ENCODE peak calls at places on chromosomes 2 and 18, in eight cellular contexts. One of them, this sample, is unnamed.

GRCh38 chr2:120710256-120710655 is 25.4 kb upstream of the GLI2 start:
- DNase-seq in GM06990: no peak
- DNase-seq in tibial artery: no peak
- DNase-seq in foreskin melanocyte: no peak
- DNase-seq in NCI-H2081: no peak
- DNase-seq in activated T-helper 1 cell treated with anti-CD3 and anti-CD28 coated beads, Interleukin-2, amount 50 U/mL, for 16 hours: no peak
- DNase-seq in neural crest cell: no peak
- DNase-seq in NB4: no peak
- DNase-seq in this sample: no peak

GRCh38 chr2:47654790-47655562 is 128.0 kb upstream of the MSH6 start:
- DNase-seq in GM06990: peak; percentile 62
- DNase-seq in tibial artery: no peak
- DNase-seq in foreskin melanocyte: no peak
- DNase-seq in NCI-H2081: no peak
- DNase-seq in activated T-helper 1 cell treated with anti-CD3 and anti-CD28 coated beads, Interleukin-2, amount 50 U/mL, for 16 hours: no peak
- DNase-seq in neural crest cell: no peak
- DNase-seq in NB4: no peak
- DNase-seq in this sample: no peak

GRCh38 chr2:86011449-86011941 is 94.2 kb downstream of the POLR1A start:
- DNase-seq in GM06990: no peak
- DNase-seq in tibial artery: peak; percentile 41
- DNase-seq in foreskin melanocyte: no peak
- DNase-seq in NCI-H2081: no peak
- DNase-seq in activated T-helper 1 cell treated with anti-CD3 and anti-CD28 coated beads, Interleukin-2, amount 50 U/mL, for 16 hours: no peak
- DNase-seq in neural crest cell: no peak
- DNase-seq in NB4: no peak
- DNase-seq in this sample: no peak

GRCh38 chr2:36965196-36965595 is 1.1 kb downstream of the STRN start:
- DNase-seq in GM06990: no peak
- DNase-seq in tibial artery: no peak
- DNase-seq in foreskin melanocyte: no peak
- DNase-seq in NCI-H2081: no peak
- DNase-seq in activated T-helper 1 cell treated with anti-CD3 and anti-CD28 coated beads, Interleukin-2, amount 50 U/mL, for 16 hours: no peak
- DNase-seq in neural crest cell: no peak
- DNase-seq in NB4: no peak
- DNase-seq in this sample: no peak

GRCh38 chr18:45829896-45830295 is 4.4 kb downstream of the SIGLEC15 start:
- DNase-seq in GM06990: no peak
- DNase-seq in tibial artery: no peak
- DNase-seq in foreskin melanocyte: no peak
- DNase-seq in NCI-H2081: no peak
- DNase-seq in activated T-helper 1 cell treated with anti-CD3 and anti-CD28 coated beads, Interleukin-2, amount 50 U/mL, for 16 hours: no peak
- DNase-seq in neural crest cell: no peak
- DNase-seq in NB4: no peak
- DNase-seq in this sample: no peak

GRCh38 chr18:79975985-79976680 is 11.7 kb downstream of the HSBP1L1 start:
- DNase-seq in GM06990: no peak
- DNase-seq in tibial artery: no peak
- DNase-seq in foreskin melanocyte: no peak
- DNase-seq in NCI-H2081: no peak
- DNase-seq in activated T-helper 1 cell treated with anti-CD3 and anti-CD28 coated beads, Interleukin-2, amount 50 U/mL, for 16 hours: no peak
- DNase-seq in neural crest cell: no peak
- DNase-seq in NB4: no peak
- DNase-seq in this sample: no peak

GRCh38 chr18:55695091-55695490 is 107.1 kb upstream of the TCF4 start:
- DNase-seq in GM06990: no peak
- DNase-seq in tibial artery: no peak
- DNase-seq in foreskin melanocyte: no peak
- DNase-seq in NCI-H2081: no peak
- DNase-seq in activated T-helper 1 cell treated with anti-CD3 and anti-CD28 coated beads, Interleukin-2, amount 50 U/mL, for 16 hours: no peak
- DNase-seq in neural crest cell: no peak
- DNase-seq in NB4: no peak
- DNase-seq in this sample: no peak

GRCh38 chr18:54209471-54210180 is 14.8 kb downstream of the MBD2 start:
- DNase-seq in GM06990: peak; percentile 68
- DNase-seq in tibial artery: no peak
- DNase-seq in foreskin melanocyte: no peak
- DNase-seq in NCI-H2081: no peak
- DNase-seq in activated T-helper 1 cell treated with anti-CD3 and anti-CD28 coated beads, Interleukin-2, amount 50 U/mL, for 16 hours: no peak
- DNase-seq in neural crest cell: no peak
- DNase-seq in NB4: no peak
- DNase-seq in this sample: no peak

GRCh38 chr2:229660951-229661350 is 53.4 kb downstream of the DNER start:
- DNase-seq in GM06990: no peak
- DNase-seq in tibial artery: no peak
- DNase-seq in foreskin melanocyte: no peak
- DNase-seq in NCI-H2081: no peak
- DNase-seq in activated T-helper 1 cell treated with anti-CD3 and anti-CD28 coated beads, Interleukin-2, amount 50 U/mL, for 16 hours: no peak
- DNase-seq in neural crest cell: no peak
- DNase-seq in NB4: no peak
- DNase-seq in this sample: no peak

GRCh38 chr18:49784427-49785185 is 28.7 kb downstream of the ACAA2 start:
- DNase-seq in GM06990: no peak
- DNase-seq in tibial artery: no peak
- DNase-seq in foreskin melanocyte: no peak
- DNase-seq in NCI-H2081: no peak
- DNase-seq in activated T-helper 1 cell treated with anti-CD3 and anti-CD28 coated beads, Interleukin-2, amount 50 U/mL, for 16 hours: no peak
- DNase-seq in neural crest cell: no peak
- DNase-seq in NB4: no peak
- DNase-seq in this sample: no peak

GRCh38 chr2:148614024-148614331 is 30.6 kb upstream of the EPC2 start:
- DNase-seq in GM06990: no peak
- DNase-seq in tibial artery: no peak
- DNase-seq in foreskin melanocyte: peak; percentile 42
- DNase-seq in NCI-H2081: no peak
- DNase-seq in activated T-helper 1 cell treated with anti-CD3 and anti-CD28 coated beads, Interleukin-2, amount 50 U/mL, for 16 hours: no peak
- DNase-seq in neural crest cell: no peak
- DNase-seq in NB4: peak; percentile 4
- DNase-seq in this sample: no peak

GRCh38 chr2:27833931-27834330 is 56.3 kb downstream of the RBKS start:
- DNase-seq in GM06990: no peak
- DNase-seq in tibial artery: no peak
- DNase-seq in foreskin melanocyte: no peak
- DNase-seq in NCI-H2081: no peak
- DNase-seq in activated T-helper 1 cell treated with anti-CD3 and anti-CD28 coated beads, Interleukin-2, amount 50 U/mL, for 16 hours: no peak
- DNase-seq in neural crest cell: no peak
- DNase-seq in NB4: no peak
- DNase-seq in this sample: no peak

GRCh38 chr18:62808116-62808515 is 92.8 kb downstream of the PHLPP1 start:
- DNase-seq in GM06990: no peak
- DNase-seq in tibial artery: no peak
- DNase-seq in foreskin melanocyte: no peak
- DNase-seq in NCI-H2081: no peak
- DNase-seq in activated T-helper 1 cell treated with anti-CD3 and anti-CD28 coated beads, Interleukin-2, amount 50 U/mL, for 16 hours: no peak
- DNase-seq in neural crest cell: no peak
- DNase-seq in NB4: peak; percentile 44
- DNase-seq in this sample: no peak

GRCh38 chr2:23745726-23746105 is 181.2 kb downstream of the ATAD2B start:
- DNase-seq in GM06990: no peak
- DNase-seq in tibial artery: no peak
- DNase-seq in foreskin melanocyte: no peak
- DNase-seq in NCI-H2081: no peak
- DNase-seq in activated T-helper 1 cell treated with anti-CD3 and anti-CD28 coated beads, Interleukin-2, amount 50 U/mL, for 16 hours: no peak
- DNase-seq in neural crest cell: no peak
- DNase-seq in NB4: no peak
- DNase-seq in this sample: no peak

GRCh38 chr2:126634273-126634861 is 21.6 kb upstream of the GYPC start:
- DNase-seq in GM06990: no peak
- DNase-seq in tibial artery: no peak
- DNase-seq in foreskin melanocyte: no peak
- DNase-seq in NCI-H2081: no peak
- DNase-seq in activated T-helper 1 cell treated with anti-CD3 and anti-CD28 coated beads, Interleukin-2, amount 50 U/mL, for 16 hours: no peak
- DNase-seq in neural crest cell: no peak
- DNase-seq in NB4: peak; percentile 21
- DNase-seq in this sample: no peak

GRCh38 chr2:213152065-213152794 is 818 bp upstream of the IKZF2 start:
- DNase-seq in GM06990: no peak
- DNase-seq in tibial artery: peak; percentile 85
- DNase-seq in foreskin melanocyte: no peak
- DNase-seq in NCI-H2081: no peak
- DNase-seq in activated T-helper 1 cell treated with anti-CD3 and anti-CD28 coated beads, Interleukin-2, amount 50 U/mL, for 16 hours: no peak
- DNase-seq in neural crest cell: peak; percentile 51
- DNase-seq in NB4: peak; percentile 57
- DNase-seq in this sample: peak; percentile 8

GRCh38 chr2:223779877-223780276 is 57.5 kb downstream of the AP1S3 start:
- DNase-seq in GM06990: peak; percentile 59
- DNase-seq in tibial artery: no peak
- DNase-seq in foreskin melanocyte: peak; percentile 64
- DNase-seq in NCI-H2081: peak; percentile 13
- DNase-seq in activated T-helper 1 cell treated with anti-CD3 and anti-CD28 coated beads, Interleukin-2, amount 50 U/mL, for 16 hours: no peak
- DNase-seq in neural crest cell: peak; percentile 14
- DNase-seq in NB4: peak; percentile 76
- DNase-seq in this sample: no peak

GRCh38 chr2:240064898-240065297 is 11.6 kb upstream of the OR6B3 start:
- DNase-seq in GM06990: no peak
- DNase-seq in tibial artery: no peak
- DNase-seq in foreskin melanocyte: no peak
- DNase-seq in NCI-H2081: no peak
- DNase-seq in activated T-helper 1 cell treated with anti-CD3 and anti-CD28 coated beads, Interleukin-2, amount 50 U/mL, for 16 hours: no peak
- DNase-seq in neural crest cell: no peak
- DNase-seq in NB4: no peak
- DNase-seq in this sample: no peak

GRCh38 chr18:24011095-24011917 is 3.2 kb upstream of the TTC39C start:
- DNase-seq in GM06990: no peak
- DNase-seq in tibial artery: no peak
- DNase-seq in foreskin melanocyte: no peak
- DNase-seq in NCI-H2081: no peak
- DNase-seq in activated T-helper 1 cell treated with anti-CD3 and anti-CD28 coated beads, Interleukin-2, amount 50 U/mL, for 16 hours: no peak
- DNase-seq in neural crest cell: no peak
- DNase-seq in NB4: no peak
- DNase-seq in this sample: no peak

GRCh38 chr18:45413180-45413836 is 202.0 kb upstream of the SLC14A2 start:
- DNase-seq in GM06990: no peak
- DNase-seq in tibial artery: no peak
- DNase-seq in foreskin melanocyte: no peak
- DNase-seq in NCI-H2081: no peak
- DNase-seq in activated T-helper 1 cell treated with anti-CD3 and anti-CD28 coated beads, Interleukin-2, amount 50 U/mL, for 16 hours: no peak
- DNase-seq in neural crest cell: no peak
- DNase-seq in NB4: peak; percentile 2
- DNase-seq in this sample: no peak

GRCh38 chr18:33020877-33021276 is 248.1 kb upstream of the KLHL14 start:
- DNase-seq in GM06990: no peak
- DNase-seq in tibial artery: no peak
- DNase-seq in foreskin melanocyte: no peak
- DNase-seq in NCI-H2081: no peak
- DNase-seq in activated T-helper 1 cell treated with anti-CD3 and anti-CD28 coated beads, Interleukin-2, amount 50 U/mL, for 16 hours: no peak
- DNase-seq in neural crest cell: no peak
- DNase-seq in NB4: no peak
- DNase-seq in this sample: no peak

GRCh38 chr2:239644016-239644415 is 243.2 kb upstream of the HDAC4 start:
- DNase-seq in GM06990: no peak
- DNase-seq in tibial artery: no peak
- DNase-seq in foreskin melanocyte: peak; percentile 40
- DNase-seq in NCI-H2081: no peak
- DNase-seq in activated T-helper 1 cell treated with anti-CD3 and anti-CD28 coated beads, Interleukin-2, amount 50 U/mL, for 16 hours: no peak
- DNase-seq in neural crest cell: no peak
- DNase-seq in NB4: peak; percentile 65
- DNase-seq in this sample: no peak

This sample was measured in cortex of kidney.